ENCODE peak calls at places on chromosomes 6 and 20, in four cellular contexts. W is IMR-90, M is H1, A is mesendoderm. N is an unnamed sample.
A peak's percentile ranks its signal among the peaks of the same experiment; 100 is the strongest.

GRCh38 chr6:84524636-84525035 is 239.8 kb downstream of the TBX18 start:
- DNase-seq in W (no peak), M (no peak), A (no peak), N (no peak)

GRCh38 chr20:60123096-60123495 is 164.9 kb downstream of the CDH26 start:
- DNase-seq in W (no peak), M (no peak), A (no peak), N (no peak)

GRCh38 chr6:11418290-11418905 is 119.2 kb upstream of the TMEM170B start:
- DNase-seq in W (no peak), M (no peak), A (no peak), N (no peak)

GRCh38 chr6:10084276-10084993 is 330.4 kb downstream of the TFAP2A start:
- DNase-seq in W (no peak), M (no peak), A (peak; percentile 14), N (no peak)

GRCh38 chr6:24974182-24975171 is 38.7 kb upstream of the RIPOR2 start:
- DNase-seq in W (no peak), M (no peak), A (no peak), N (no peak)

GRCh38 chr20:45995213-45996097 is 13.3 kb upstream of the MMP9 start:
- DNase-seq in W (no peak), M (no peak), A (no peak), N (no peak)

GRCh38 chr20:54122189-54122588 is 51.6 kb downstream of the CYP24A1 start:
- DNase-seq in W (peak; percentile 68), M (no peak), A (no peak), N (no peak)

GRCh38 chr20:2342243-2342642 is 38.5 kb upstream of the TGM6 start:
- DNase-seq in W (no peak), M (no peak), A (no peak), N (no peak)

GRCh38 chr6:155402656-155403304 is 52.9 kb downstream of the NOX3 start:
- DNase-seq in W (no peak), M (no peak), A (no peak), N (no peak)

GRCh38 chr20:49260218-49260617 is 17.6 kb downstream of the ZNFX1 start:
- DNase-seq in W (no peak), M (no peak), A (no peak), N (no peak)

GRCh38 chr6:124073021-124073420 is 269.4 kb downstream of the NKAIN2 start:
- DNase-seq in W (no peak), M (no peak), A (peak; percentile 23), N (peak; percentile 30)

GRCh38 chr20:53652090-53652858 is 58.6 kb upstream of the ZNF217 start:
- DNase-seq in W (peak; percentile 28), M (no peak), A (no peak), N (no peak)

GRCh38 chr6:49913656-49914055 is 47.3 kb upstream of the CRISP1 start:
- DNase-seq in W (no peak), M (no peak), A (peak; percentile 5), N (peak; percentile 46)

GRCh38 chr6:167825059-167825758 is 1.5 kb upstream of the AFDN start:
- DNase-seq in W (no peak), M (no peak), A (no peak), N (no peak)

GRCh38 chr6:108874470-108875160 is 26.4 kb downstream of the ARMC2 start:
- DNase-seq in W (peak; percentile 46), M (no peak), A (no peak), N (no peak)

GRCh38 chr6:42137192-42137753 is 5.1 kb downstream of the C6orf132 start:
- DNase-seq in W (no peak), M (no peak), A (peak; percentile 97), N (peak; percentile 64)
- H3K4me2 ChIP-seq in W (peak overlapping the region; percentile 7), M (peak overlapping the region; percentile 84), A (peak overlapping the region; percentile 19), N (peak overlapping the region; percentile 44)

GRCh38 chr6:13910443-13910842 is 14.3 kb upstream of the RNF182 start:
- DNase-seq in W (no peak), M (no peak), A (no peak), N (no peak)
- H4K5ac ChIP-seq in W (no peak overlapping the region), M (no peak overlapping the region), A (no peak overlapping the region), N (no peak overlapping the region)

DNA sequence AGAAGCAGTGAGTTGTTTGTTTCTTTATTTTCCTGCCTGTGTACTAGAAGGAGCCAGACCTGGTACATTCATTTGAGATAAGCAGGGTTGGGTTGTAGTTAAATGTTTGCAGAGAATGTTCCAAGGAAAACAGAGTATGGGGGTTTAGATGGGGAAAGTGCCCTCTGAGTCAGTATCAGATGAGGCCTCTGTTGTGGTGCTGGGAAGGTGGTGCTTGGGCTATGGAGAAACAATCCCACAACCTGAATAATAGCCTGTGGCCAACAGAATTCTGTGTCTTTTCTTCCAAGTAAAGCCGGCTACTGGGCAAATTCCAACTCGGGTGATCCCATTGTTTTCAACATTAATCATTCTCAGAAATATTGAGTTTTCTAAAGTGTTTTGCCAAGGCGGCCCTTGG is 109.3 kb downstream of the RNF144B start:
- DNase-seq in W (peak; percentile 19), M (no peak), A (no peak), N (no peak)
- H3K4me1 ChIP-seq in W (peaks cover 1% of the 10 kb centered on the region), M (peaks cover 1% of the 10 kb centered on the region), A (no peaks in the 10 kb centered on the region), N (peaks cover 1% of the 10 kb centered on the region)

GRCh38 chr6:5998741-5999687 is 7.7 kb downstream of the NRN1 start:
- DNase-seq in W (no peak), M (no peak), A (peak; percentile 65), N (peak; percentile 68)
- H3K4me2 ChIP-seq in W (peak overlapping the region; percentile 22), M (peak overlapping the region; percentile 69), A (peak overlapping the region; percentile 54), N (peak overlapping the region; percentile 70)